ENCODE peak calls at places on chromosomes 7 and 10, in seven cellular contexts. I is cardiac muscle cell, H is brain microvascular endothelial cell, O is neural progenitor cell, U is A549, W is ovary, T is epithelial cell of prostate. A is an unnamed sample.

GRCh38 chr7:92691578-92691977 is 101.4 kb upstream of the FAM133B start:
- DNase-seq in I (peak; percentile 55), H (peak; percentile 52), O (peak; percentile 48), U (peak; percentile 69), W (no peak), T (no peak), A (no peak)

GRCh38 chr7:151676759-151677158 is 157.1 kb upstream of the RHEB start:
- DNase-seq in I (no peak), H (no peak), O (no peak), U (no peak), W (no peak), T (no peak), A (no peak)

GRCh38 chr7:140923358-140924006 is 1.2 kb downstream of the BRAF start:
- DNase-seq in I (peak; percentile 64), H (peak; percentile 4), O (peak; percentile 35), U (peak; percentile 13), W (no peak), T (no peak), A (no peak)

GRCh38 chr7:47327698-47328391 is 254.1 kb downstream of the TNS3 start:
- DNase-seq in I (peak; percentile 95), H (peak; percentile 73), O (peak; percentile 93), U (no peak), W (peak; percentile 85), T (no peak), A (peak; percentile 86)

GRCh38 chr7:133794490-133794889 is 332.6 kb upstream of the LRGUK start:
- DNase-seq in I (no peak), H (no peak), O (no peak), U (no peak), W (no peak), T (no peak), A (no peak)

GRCh38 chr7:30427296-30428080 is 51.1 kb downstream of the NOD1 start:
- DNase-seq in I (no peak), H (no peak), O (no peak), U (no peak), W (no peak), T (no peak), A (no peak)

GRCh38 chr7:104045183-104045582 is 55.7 kb upstream of the RELN start:
- DNase-seq in I (peak; percentile 49), H (peak; percentile 4), O (no peak), U (no peak), W (no peak), T (no peak), A (no peak)

GRCh38 chr7:149595541-149595940 is 97.9 kb upstream of the ZNF746 start:
- DNase-seq in I (peak; percentile 49), H (no peak), O (no peak), U (no peak), W (no peak), T (no peak), A (no peak)

GRCh38 chr7:80999180-80999579 is 80.3 kb upstream of the SEMA3C start:
- DNase-seq in I (no peak), H (no peak), O (no peak), U (no peak), W (no peak), T (no peak), A (no peak)

GRCh38 chr10:27568196-27569175 is 64.4 kb downstream of the RAB18 start:
- DNase-seq in I (no peak), H (no peak), O (no peak), U (no peak), W (no peak), T (no peak), A (no peak)

GRCh38 chr10:91887075-91887899 is 22.0 kb downstream of the FGFBP3 start:
- DNase-seq in I (peak; percentile 98), H (peak; percentile 29), O (peak; percentile 96), U (peak; percentile 37), W (peak; percentile 47), T (no peak), A (no peak)

GRCh38 chr10:92434385-92434784 is 139.5 kb downstream of the IDE start:
- DNase-seq in I (no peak), H (no peak), O (no peak), U (no peak), W (no peak), T (no peak), A (no peak)

GRCh38 chr7:925601-926000 is 28.9 kb downstream of the ADAP1 start:
- DNase-seq in I (no peak), H (no peak), O (no peak), U (no peak), W (peak; percentile 13), T (no peak), A (peak; percentile 66)

GRCh38 chr7:136325578-136325977 is 348.4 kb upstream of the MTPN start:
- DNase-seq in I (no peak), H (no peak), O (no peak), U (no peak), W (no peak), T (no peak), A (no peak)

GRCh38 chr7:2195403-2196246 is 37.1 kb downstream of the MAD1L1 start:
- DNase-seq in I (no peak), H (no peak), O (no peak), U (no peak), W (no peak), T (peak; percentile 20), A (no peak)

GRCh38 chr10:72292223-72292691 is 18.5 kb downstream of the DDIT4 start:
- DNase-seq in I (no peak), H (no peak), O (no peak), U (peak; percentile 76), W (no peak), T (peak; percentile 97), A (no peak)

GRCh38 chr10:78194539-78195402 is 161.1 kb downstream of the RPS24 start:
- DNase-seq in I (no peak), H (peak; percentile 48), O (no peak), U (no peak), W (no peak), T (no peak), A (no peak)

GRCh38 chr7:18440934-18441333 is 54.6 kb upstream of the HDAC9 start:
- DNase-seq in I (no peak), H (no peak), O (no peak), U (no peak), W (no peak), T (no peak), A (no peak)

GRCh38 chr10:106661767-106662140 is 502.8 kb downstream of the SORCS1 start:
- DNase-seq in I (no peak), H (no peak), O (no peak), U (no peak), W (no peak), T (no peak), A (no peak)

GRCh38 chr7:122312789-122313188 is 8.2 kb upstream of the FEZF1 start:
- DNase-seq in I (no peak), H (no peak), O (peak; percentile 60), U (no peak), W (no peak), T (no peak), A (no peak)

GRCh38 chr10:105269689-105270088 is 628.6 kb downstream of the SORCS3 start:
- DNase-seq in I (no peak), H (no peak), O (no peak), U (no peak), W (no peak), T (no peak), A (no peak)

GRCh38 chr10:18976681-18977251 is 71.8 kb upstream of the MALRD1 start:
- DNase-seq in I (no peak), H (no peak), O (no peak), U (no peak), W (no peak), T (no peak), A (no peak)

GRCh38 chr10:84097787-84098353 is 41.4 kb upstream of the GHITM start:
- DNase-seq in I (peak; percentile 18), H (no peak), O (peak; percentile 63), U (peak; percentile 8), W (no peak), T (no peak), A (no peak)

GRCh38 chr10:129961274-129961839 is 2.7 kb downstream of the EBF3 start:
- DNase-seq in I (no peak), H (no peak), O (no peak), U (no peak), W (no peak), T (no peak), A (no peak)

GRCh38 chr10:44581996-44582395 is 197.1 kb upstream of the CXCL12 start:
- DNase-seq in I (no peak), H (no peak), O (no peak), U (no peak), W (no peak), T (no peak), A (no peak)

DNA sequence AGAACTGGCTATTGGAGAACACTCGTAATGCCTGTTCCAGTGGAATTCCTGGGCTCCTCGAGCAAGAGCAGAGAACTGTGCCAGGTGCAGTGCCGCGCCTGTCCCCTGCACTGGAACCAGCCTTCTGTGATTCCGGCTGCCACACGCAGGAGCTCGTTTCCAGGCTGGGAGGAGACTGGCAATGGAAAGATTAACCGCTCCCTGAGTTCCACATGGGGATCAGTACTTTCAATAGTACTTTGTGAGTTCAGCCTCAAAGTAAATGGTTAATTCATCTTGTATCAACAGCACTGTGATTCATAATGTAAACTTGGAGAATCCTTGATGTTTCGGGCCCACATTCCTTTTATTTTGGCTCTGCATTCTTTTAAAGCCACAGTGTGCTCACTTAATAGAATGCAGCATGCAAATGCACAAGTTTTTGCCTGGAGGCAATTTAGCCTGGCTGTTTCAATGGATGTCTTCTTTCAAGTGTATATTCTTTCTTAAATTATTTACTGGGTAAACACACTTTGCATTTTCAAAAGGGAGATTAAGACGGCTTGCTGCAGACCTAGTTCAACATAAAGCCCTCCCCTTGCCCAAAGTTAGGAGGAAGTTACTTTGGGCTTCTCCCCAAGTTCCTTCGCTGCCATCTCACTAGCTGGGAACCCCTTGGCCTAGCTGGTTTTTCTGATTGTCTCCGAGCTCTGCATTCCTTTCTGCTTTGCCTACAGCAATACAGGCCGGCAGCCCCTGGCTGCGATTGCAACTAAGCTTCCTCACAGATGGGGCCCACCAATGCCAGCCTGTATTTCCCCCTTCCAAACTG is 138.1 kb upstream of the TCF7L2 start:
- DNase-seq in I (no peak), H (peak; percentile 89), O (peak; percentile 54), U (peak; percentile 96), W (no peak), T (peak; percentile 88), A (peak; percentile 69)
- H3K27ac ChIP-seq in I (no peak overlapping the region), H (peak overlapping the region; percentile 37), O (no peak overlapping the region), U (peak overlapping the region; percentile 84), W (peak overlapping the region; percentile 7), T (peak overlapping the region; percentile 61), A (peak overlapping the region; percentile 61)

DNA sequence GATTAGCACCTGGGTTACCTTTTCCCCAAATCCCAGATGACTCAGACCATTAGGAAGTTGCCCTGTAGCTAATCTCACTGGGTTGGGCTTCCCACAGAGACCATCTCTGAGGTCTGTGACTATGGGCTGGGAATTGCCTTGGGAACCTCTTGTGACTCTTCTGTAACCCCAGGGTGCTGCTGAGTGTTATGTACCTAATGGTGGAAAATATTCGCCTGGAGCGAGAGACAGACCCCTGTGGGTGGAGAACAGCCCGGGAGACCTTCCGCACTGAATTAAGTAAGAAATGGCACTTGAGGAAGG is 20.0 kb downstream of the STRIP2 start:
- DNase-seq in I (peak; percentile 17), H (no peak), O (no peak), U (no peak), W (no peak), T (no peak), A (no peak)
- H3K27ac ChIP-seq in I (peak overlapping the region; percentile 97), H (no peak overlapping the region), O (no peak overlapping the region), U (no peak overlapping the region), W (no peak overlapping the region), T (peak overlapping the region; percentile 55), A (no peak overlapping the region)

GRCh38 chr10:100508691-100509150 is 10.9 kb downstream of the SEC31B start:
- DNase-seq in I (peak; percentile 47), H (peak; percentile 56), O (peak; percentile 81), U (peak; percentile 66), W (no peak), T (no peak), A (no peak)
- H3K27ac ChIP-seq in I (no peak overlapping the region), H (no peak overlapping the region), O (no peak overlapping the region), U (no peak overlapping the region), W (no peak overlapping the region), T (no peak overlapping the region), A (no peak overlapping the region)

GRCh38 chr7:69652947-69653701 is 54.8 kb downstream of the AUTS2 start:
- DNase-seq in I (no peak), H (no peak), O (no peak), U (no peak), W (no peak), T (no peak), A (no peak)
- H3K27ac ChIP-seq in I (no peak overlapping the region), H (no peak overlapping the region), O (no peak overlapping the region), U (no peak overlapping the region), W (no peak overlapping the region), T (no peak overlapping the region), A (no peak overlapping the region)

A was measured in lower lobe of right lung.